ENCODE peak calls at places on chromosome 15, in six cellular contexts. D, U, Z, X, N and L are unnamed samples.

GRCh38 chr15:39287322-39288195 is 293.3 kb upstream of the THBS1 start:
- DNase-seq in U (peak), N (no peak), Z (no peak), D (no peak), X (no peak), L (no peak)

GRCh38 chr15:35170216-35170615 is 85.1 kb upstream of the NANOGP8 start:
- DNase-seq in D (no peak), X (no peak), U (no peak), N (no peak), Z (no peak), L (no peak)

GRCh38 chr15:63971427-63971805 is 74.9 kb downstream of the DAPK2 start:
- DNase-seq in N (peak), U (no peak), D (no peak), Z (no peak), X (no peak), L (no peak)

GRCh38 chr15:45640610-45641009 is 5.8 kb downstream of the SQOR start:
- DNase-seq in X (peak), U (peak), N (no peak), Z (peak), D (no peak), L (peak)

GRCh38 chr15:49814709-49815108 is 193.9 kb downstream of the DTWD1 start:
- DNase-seq in U (no peak), Z (no peak), N (no peak), D (no peak), X (no peak), L (peak)

GRCh38 chr15:96115642-96116041 is 214.9 kb upstream of the NR2F2 start:
- DNase-seq in D (no peak), N (no peak), U (peak), X (peak), Z (peak), L (peak)

GRCh38 chr15:87817553-87817952 is 439.0 kb downstream of the NTRK3 start:
- DNase-seq in U (peak), Z (no peak), D (no peak), N (no peak), X (no peak), L (peak)

GRCh38 chr15:64288999-64289398 is 67.0 kb downstream of the CSNK1G1 start:
- DNase-seq in U (no peak), X (no peak), D (no peak), N (no peak), Z (no peak), L (no peak)

DNA sequence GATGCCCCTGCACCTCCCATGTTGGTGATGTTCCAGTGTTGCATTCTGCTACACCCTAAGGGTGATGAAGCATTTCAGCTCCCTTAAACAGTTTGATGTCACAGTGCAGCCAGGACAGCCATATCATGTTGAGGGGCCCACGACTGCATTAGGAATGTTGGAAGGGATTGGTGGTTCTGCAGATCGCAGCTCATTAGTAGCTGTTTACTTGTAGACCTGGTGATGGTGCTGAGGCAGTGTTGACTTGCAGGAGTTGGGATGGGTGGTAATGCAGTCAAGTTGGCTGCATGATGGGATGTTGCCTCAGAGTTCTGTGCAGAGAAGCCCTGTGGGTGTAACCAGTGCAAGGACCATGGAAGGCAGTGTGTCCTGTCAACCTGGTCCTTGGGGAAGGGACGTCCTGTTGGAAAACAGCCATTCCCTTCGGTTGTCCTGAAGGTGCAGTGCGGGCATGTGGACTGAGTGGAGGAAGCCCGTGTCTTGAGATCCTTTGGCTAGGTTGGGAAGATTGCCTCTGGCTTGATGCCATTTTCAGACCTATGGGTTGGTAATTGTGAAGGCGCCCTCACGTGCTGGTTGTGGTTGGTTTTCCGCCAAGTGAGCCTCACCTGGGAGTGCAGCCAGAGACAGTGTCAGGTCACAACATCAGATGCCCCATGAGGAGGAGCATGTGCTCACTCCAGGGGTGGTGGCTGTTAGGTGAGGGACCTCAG is 100.7 kb downstream of the SNRPN start:
- DNase-seq in X (no peak), U (no peak), D (no peak), N (peak), Z (no peak), L (no peak)
- TF ChIP-seq CTCF in X (no peak), U (no peak), D (no peak), N (no peak), Z (no peak), L (no peak)

GRCh38 chr15:73889053-73889452 is 15.7 kb downstream of the TBC1D21 start:
- DNase-seq in N (no peak), X (no peak), Z (no peak), U (no peak), D (no peak), L (no peak)
- H3K4me3 ChIP-seq in N (no peak), X (no peak), Z (no peak), U (no peak), D (no peak), L (no peak)

GRCh38 chr15:38012894-38013293 is 78.5 kb downstream of the TMCO5A start:
- DNase-seq in N (no peak), Z (no peak), X (no peak), U (no peak), D (no peak), L (no peak)
- TF ChIP-seq CTCF in N (no peak), Z (no peak), X (no peak), U (no peak), D (no peak), L (no peak)

GRCh38 chr15:78800806-78801205 is 10.5 kb downstream of the ADAMTS7 start:
- DNase-seq in Z (no peak), U (no peak), D (no peak), N (no peak), X (no peak), L (no peak)

GRCh38 chr15:78800189-78800588 is 11.1 kb downstream of the ADAMTS7 start:
- DNase-seq in N (no peak), Z (no peak), X (no peak), U (no peak), D (no peak), L (no peak)

GRCh38 chr15:78795043-78795442 is 16.2 kb downstream of the ADAMTS7 start:
- DNase-seq in D (no peak), N (no peak), X (no peak), U (no peak), Z (no peak), L (no peak)

GRCh38 chr15:78791357-78791756 is 19.9 kb downstream of the ADAMTS7 start:
- DNase-seq in D (no peak), N (no peak), X (no peak), Z (no peak), U (no peak), L (no peak)

DNA sequence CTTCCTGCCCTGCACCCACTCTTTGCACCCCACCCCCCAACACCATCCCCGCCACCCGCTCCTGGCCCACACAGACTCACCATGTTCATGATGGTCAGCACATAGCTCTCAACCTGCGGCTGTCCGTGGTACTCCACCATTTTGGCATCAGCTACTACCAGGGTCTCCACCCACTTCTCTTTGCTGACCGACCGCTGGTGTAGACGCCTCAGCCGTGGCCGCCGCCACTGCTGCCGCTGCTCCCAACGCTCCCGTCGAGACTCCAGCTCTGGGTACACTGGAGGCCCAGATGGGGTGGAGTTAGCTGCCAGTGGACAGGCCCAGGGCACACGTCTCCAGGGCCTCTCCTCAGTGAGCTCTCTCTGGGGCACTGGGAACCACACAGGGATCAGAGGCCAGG is 14.8 kb downstream of the ADAMTS7 start:
- DNase-seq in Z (no peak), X (no peak), D (no peak), U (no peak), N (no peak), L (no peak)
- H3K4me3 ChIP-seq in Z (no peak), X (no peak), D (no peak), U (no peak), N (no peak), L (no peak)

DNA sequence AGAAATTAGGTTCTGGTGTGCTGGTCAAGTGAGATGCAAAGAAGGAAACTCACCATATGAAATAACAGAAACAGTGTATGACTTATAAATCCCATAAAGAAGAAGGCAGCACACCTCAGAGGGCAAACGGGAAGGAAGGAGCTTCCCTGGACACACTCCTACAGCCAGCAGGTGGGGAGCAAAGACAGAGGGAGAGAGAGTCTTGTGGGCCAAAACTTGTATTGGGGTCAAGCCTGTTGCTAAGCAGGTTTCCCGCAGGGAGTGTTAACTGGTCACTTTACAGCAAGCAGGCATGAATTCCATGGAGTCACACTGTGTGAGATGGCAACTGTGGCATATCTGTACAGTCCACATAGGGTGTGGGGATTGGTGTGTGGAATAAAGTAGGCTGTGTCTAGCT is 222.9 kb upstream of the NDN start:
- DNase-seq in N (no peak), U (no peak), X (no peak), Z (no peak), D (no peak), L (no peak)
- TF ChIP-seq CTCF in N (peak), U (no peak), X (no peak), Z (no peak), D (no peak), L (no peak)

GRCh38 chr15:92833493-92834271 is 66.4 kb upstream of the CHD2 start:
- DNase-seq in D (no peak), U (no peak), N (no peak), X (no peak), Z (no peak), L (no peak)

GRCh38 chr15:92829875-92830274 is 70.2 kb upstream of the CHD2 start:
- DNase-seq in U (no peak), N (no peak), D (no peak), X (no peak), Z (no peak), L (no peak)

GRCh38 chr15:92831459-92832229 is 68.5 kb upstream of the CHD2 start:
- DNase-seq in U (peak), X (peak), Z (peak), N (peak), D (peak), L (peak)

DNA sequence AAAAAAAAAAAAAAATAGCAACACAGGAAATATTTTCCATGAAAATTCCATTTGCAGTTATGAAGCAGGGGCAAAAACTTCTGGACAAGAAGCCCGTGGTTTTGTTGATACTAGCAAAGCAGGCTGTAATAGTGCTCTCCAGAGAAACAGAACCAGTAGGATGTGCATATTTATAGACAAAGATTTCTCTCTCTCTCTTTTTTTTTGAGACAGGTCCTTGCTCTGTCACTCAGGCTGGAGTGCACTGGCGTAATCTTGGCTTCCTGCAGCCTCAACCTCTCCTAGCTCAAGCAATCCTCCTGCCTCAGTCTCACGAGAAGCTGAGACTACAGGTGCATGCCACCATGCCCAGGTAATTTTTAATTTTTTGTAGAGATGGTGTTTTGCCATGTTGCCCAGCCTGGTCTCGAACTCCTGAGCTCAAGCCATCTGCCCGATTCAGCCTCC is 67.1 kb upstream of the CHD2 start:
- DNase-seq in Z (no peak), U (peak), X (no peak), N (no peak), D (no peak), L (peak)
- H3K4me3 ChIP-seq in Z (no peak), U (no peak), X (no peak), N (no peak), D (no peak), L (no peak)

GRCh38 chr15:40892449-40893012 is 1.7 kb upstream of the VPS18 start:
- DNase-seq in D (no peak), Z (no peak), N (no peak), U (no peak), X (no peak), L (no peak)

GRCh38 chr15:40891810-40892448 is 2.3 kb upstream of the VPS18 start:
- DNase-seq in N (no peak), Z (no peak), X (peak), D (no peak), U (peak), L (peak)

GRCh38 chr15:40893733-40894688 is at the start of gene VPS18:
- DNase-seq in U (peak), D (peak), X (peak), Z (peak), N (peak), L (peak)

GRCh38 chr15:40893019-40893723 is 1.1 kb upstream of the VPS18 start:
- DNase-seq in X (no peak), Z (no peak), D (no peak), U (no peak), N (no peak), L (no peak)

DNA sequence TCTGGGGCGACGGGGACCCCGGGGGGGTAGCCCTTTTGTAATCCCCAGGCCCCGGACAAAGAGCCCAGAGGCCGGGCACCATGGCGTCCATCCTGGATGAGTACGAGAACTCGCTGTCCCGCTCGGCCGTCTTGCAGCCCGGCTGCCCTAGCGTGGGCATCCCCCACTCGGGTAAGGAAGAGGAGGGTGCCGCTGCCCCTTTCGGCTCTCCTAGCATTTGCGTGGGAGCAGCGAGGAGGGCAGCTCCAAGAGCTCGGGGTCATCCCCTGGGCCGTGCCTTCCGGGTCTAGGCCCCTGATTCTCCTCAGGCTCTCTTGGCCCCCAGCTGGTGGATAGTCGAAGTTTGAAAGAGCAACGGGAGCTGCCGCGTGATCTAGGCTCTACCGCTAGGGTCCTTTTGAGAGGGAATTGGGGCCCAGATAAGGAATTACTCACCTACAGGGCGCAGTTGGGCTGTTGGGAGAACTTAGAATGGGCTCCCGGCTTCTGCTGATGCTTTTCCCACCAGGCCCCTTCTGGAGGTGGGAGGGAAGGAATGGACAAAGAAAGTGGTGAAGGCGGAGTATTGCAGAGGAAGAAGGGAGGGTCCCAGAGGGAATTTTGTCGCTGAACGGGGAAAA is 549 bp downstream of the VPS18 start:
- DNase-seq in D (peak), U (peak), X (peak), N (peak), Z (no peak), L (peak)
- TF ChIP-seq CTCF in D (peak), U (peak), X (no peak), N (peak), Z (peak), L (peak)

GRCh38 chr15:73632670-73633058 is 525 bp downstream of the NPTN start:
- DNase-seq in Z (no peak), U (no peak), D (peak), N (peak), X (no peak), L (no peak)
- H3K4me3 ChIP-seq in Z (peak), U (peak), D (peak), N (peak), X (peak), L (peak)